ENCODE peak calls at places on chromosomes 2 and 18, in four cellular contexts. A, Y, E and D are unnamed samples.

GRCh38 chr2:239544141-239544800 is 143.5 kb upstream of the HDAC4 start:
- DNase-seq in A (no peak), Y (no peak), E (no peak), D (no peak)

GRCh38 chr2:84314901-84315330 is 144.2 kb downstream of the SUCLG1 start:
- DNase-seq in A (peak; percentile 71), Y (peak; percentile 70), E (peak; percentile 73), D (peak; percentile 77)

GRCh38 chr18:3122851-3123250 is 96.9 kb downstream of the MYOM1 start:
- DNase-seq in A (no peak), Y (no peak), E (no peak), D (no peak)

GRCh38 chr2:233247744-233248143 is 3.7 kb upstream of the ATG16L1 start:
- DNase-seq in A (peak; percentile 49), Y (peak; percentile 100), E (no peak), D (peak; percentile 25)

GRCh38 chr2:31271851-31272267 is 37.9 kb downstream of the EHD3 start:
- DNase-seq in A (no peak), Y (peak; percentile 71), E (no peak), D (no peak)

GRCh38 chr2:167965907-167966306 is 281.5 kb downstream of the STK39 start:
- DNase-seq in A (no peak), Y (no peak), E (no peak), D (no peak)

GRCh38 chr2:48873676-48874075 is 118.2 kb upstream of the LHCGR start:
- DNase-seq in A (no peak), Y (no peak), E (no peak), D (no peak)

GRCh38 chr2:82027901-82028570 is 1723.5 kb upstream of the LRRTM1 start:
- DNase-seq in A (no peak), Y (no peak), E (no peak), D (no peak)

GRCh38 chr2:158841839-158842238 is 46.7 kb downstream of the DAPL1 start:
- DNase-seq in A (no peak), Y (no peak), E (no peak), D (no peak)

GRCh38 chr2:189013677-189014380 is 39.7 kb downstream of the COL3A1 start:
- DNase-seq in A (no peak), Y (no peak), E (no peak), D (no peak)

GRCh38 chr18:36953047-36953446 is 124.1 kb downstream of the KIAA1328 start:
- DNase-seq in A (no peak), Y (no peak), E (no peak), D (no peak)

GRCh38 chr2:177164584-177165052 is 48.0 kb upstream of the HNRNPA3 start:
- DNase-seq in A (peak; percentile 83), Y (peak; percentile 69), E (peak; percentile 88), D (peak; percentile 84)

GRCh38 chr18:53887447-53887846 is 337.0 kb downstream of the MBD2 start:
- DNase-seq in A (no peak), Y (no peak), E (no peak), D (no peak)

GRCh38 chr2:149169653-149170052 is 131.2 kb downstream of the LYPD6B start:
- DNase-seq in A (no peak), Y (peak; percentile 94), E (no peak), D (no peak)

GRCh38 chr2:98282109-98282508 is 64.1 kb upstream of the CNGA3 start:
- DNase-seq in A (no peak), Y (peak; percentile 40), E (no peak), D (no peak)

GRCh38 chr18:35086704-35087103 is 45.5 kb downstream of the MAPRE2 start:
- DNase-seq in A (no peak), Y (no peak), E (no peak), D (no peak)

GRCh38 chr2:180463608-180464007 is 456.5 kb upstream of the CWC22 start:
- DNase-seq in A (no peak), Y (peak; percentile 99), E (no peak), D (no peak)

GRCh38 chr2:39510087-39510486 is 73.0 kb upstream of the MAP4K3 start:
- DNase-seq in A (no peak), Y (no peak), E (no peak), D (no peak)

GRCh38 chr2:29502452-29502851 is 387.2 kb downstream of the CLIP4 start:
- DNase-seq in A (no peak), Y (peak; percentile 44), E (no peak), D (no peak)

GRCh38 chr18:31562726-31563125 is 29.0 kb upstream of the TTR start:
- DNase-seq in A (no peak), Y (no peak), E (no peak), D (no peak)

GRCh38 chr18:11953113-11953512 is 28.2 kb upstream of the IMPA2 start:
- DNase-seq in A (no peak), Y (no peak), E (no peak), D (no peak)

GRCh38 chr18:55323051-55323994 is 264.7 kb downstream of the TCF4 start:
- DNase-seq in A (no peak), Y (no peak), E (no peak), D (no peak)
- H3K4me3 ChIP-seq in A (no peak overlapping the region), Y (no peak overlapping the region), E (peak overlapping the region; percentile 77), D (peak overlapping the region; percentile 85)

DNA sequence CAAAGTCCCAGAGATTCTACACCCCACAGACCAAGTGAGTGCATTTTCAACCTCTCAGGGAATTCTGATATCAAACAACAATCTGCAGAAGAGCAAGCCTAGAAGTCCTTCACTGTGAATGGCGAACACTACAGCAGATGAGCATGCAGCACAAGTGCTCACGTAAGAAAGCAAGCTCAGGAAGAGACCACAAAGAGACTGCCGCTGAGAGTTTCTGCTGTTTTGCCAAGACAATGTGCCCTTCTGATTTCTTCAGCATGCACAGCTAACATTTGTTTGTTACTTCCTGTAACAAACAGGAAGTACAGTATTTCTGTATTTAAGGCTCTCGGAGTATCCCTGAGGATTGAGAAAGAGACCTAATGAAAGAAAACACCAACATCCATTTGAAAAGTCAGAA is 45.9 kb downstream of the MBOAT2 start:
- DNase-seq in A (no peak), Y (no peak), E (no peak), D (no peak)
- TF ChIP-seq CTCF in A (no peak), Y (no peak), E (no peak), D (no peak)

GRCh38 chr18:7729858-7730257 is 162.7 kb downstream of the PTPRM start:
- DNase-seq in A (no peak), Y (no peak), E (no peak), D (no peak)

GRCh38 chr18:7733642-7734041 is 166.5 kb downstream of the PTPRM start:
- DNase-seq in A (no peak), Y (peak; percentile 50), E (no peak), D (no peak)

GRCh38 chr18:7727381-7728076 is 160.4 kb downstream of the PTPRM start:
- DNase-seq in A (no peak), Y (no peak), E (no peak), D (no peak)

GRCh38 chr18:7728297-7728696 is 161.2 kb downstream of the PTPRM start:
- DNase-seq in A (no peak), Y (peak; percentile 30), E (no peak), D (no peak)

DNA sequence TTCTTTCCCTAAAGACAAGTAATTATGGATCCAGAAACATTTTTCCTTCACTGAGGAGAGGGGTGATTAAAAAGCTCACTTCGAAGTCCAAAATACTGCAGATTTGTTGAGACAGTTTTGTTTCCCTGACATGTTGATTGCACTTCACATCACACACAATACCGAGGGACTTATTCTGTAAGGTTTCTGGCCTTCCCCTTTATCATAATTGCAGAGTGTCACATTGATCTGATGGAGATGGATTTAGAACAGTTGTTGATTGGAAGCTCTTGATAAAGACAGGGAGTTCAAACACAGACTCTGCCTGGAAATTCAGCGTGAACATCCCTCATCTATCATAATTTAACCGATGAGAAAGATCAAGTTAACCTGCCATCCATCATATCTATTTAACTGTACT is 163.6 kb downstream of the PTPRM start:
- DNase-seq in A (no peak), Y (no peak), E (no peak), D (no peak)
- H3K4me3 ChIP-seq in A (no peak overlapping the region), Y (no peak overlapping the region), E (no peak overlapping the region), D (no peak overlapping the region)

GRCh38 chr2:231361701-231362588 is 33.6 kb upstream of the B3GNT7 start:
- DNase-seq in A (no peak), Y (no peak), E (no peak), D (peak; percentile 68)
- TF ChIP-seq CTCF in A (no peak), Y (no peak), E (no peak), D (peak; percentile 25)

GRCh38 chr2:210287301-210287700 is 27.7 kb downstream of the MYL1 start:
- DNase-seq in A (no peak), Y (no peak), E (no peak), D (no peak)
- H3K4me3 ChIP-seq in A (no peak overlapping the region), Y (no peak overlapping the region), E (no peak overlapping the region), D (no peak overlapping the region)

GRCh38 chr2:45607701-45608100 is 3.4 kb downstream of the SRBD1 start:
- DNase-seq in A (no peak), Y (no peak), E (no peak), D (no peak)
- TF ChIP-seq CTCF in A (no peak), Y (peak; percentile 59), E (peak; percentile 10), D (peak; percentile 18)

GRCh38 chr2:224416656-224417360 is 14.9 kb upstream of the FAM124B start:
- DNase-seq in A (no peak), Y (no peak), E (no peak), D (no peak)

GRCh38 chr2:224413381-224413780 is 11.5 kb upstream of the FAM124B start:
- DNase-seq in A (no peak), Y (no peak), E (no peak), D (no peak)

GRCh38 chr2:224417361-224417729 is 15.4 kb upstream of the FAM124B start:
- DNase-seq in A (no peak), Y (peak; percentile 29), E (no peak), D (no peak)

GRCh38 chr2:224421065-224421464 is 19.2 kb upstream of the FAM124B start:
- DNase-seq in A (no peak), Y (no peak), E (no peak), D (no peak)

DNA sequence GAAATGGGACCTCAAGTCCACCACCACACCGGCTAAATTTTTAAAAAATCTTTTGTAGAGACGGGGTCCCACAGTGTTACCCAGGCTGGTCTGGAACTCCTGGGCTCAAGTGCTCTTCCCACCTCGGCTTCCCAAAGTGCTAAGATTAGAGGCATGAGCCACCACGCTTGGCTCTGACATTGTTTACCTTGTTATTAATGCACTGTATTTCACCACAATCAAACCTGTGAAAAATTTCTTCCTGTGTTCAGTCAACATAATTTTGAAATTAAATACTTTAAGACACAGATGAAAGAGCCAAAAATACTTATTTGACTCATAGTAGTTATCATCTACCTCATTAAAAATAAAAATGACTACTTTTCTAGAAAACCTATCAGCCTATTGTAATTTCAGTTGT is 16.0 kb upstream of the FAM124B start:
- DNase-seq in A (no peak), Y (peak; percentile 40), E (no peak), D (no peak)
- H3K4me3 ChIP-seq in A (no peak overlapping the region), Y (no peak overlapping the region), E (no peak overlapping the region), D (no peak overlapping the region)